ENCODE peak calls at places on chromosomes 4 and X, in five cellular contexts. Z is CD8-positive, alpha-beta memory T cell; M is GM23338; Q is lung; H is effector CD4-positive, alpha-beta T cell. A is an unnamed sample.

GRCh38 chrX:53262918-53263394 is 18.4 kb downstream of the IQSEC2 start:
- DNase-seq in Z (no peak), M (no peak), Q (no peak), H (no peak), A (no peak)

GRCh38 chrX:81261576-81261975 is 59.7 kb downstream of the SH3BGRL start:
- DNase-seq in Z (no peak), M (no peak), Q (no peak), H (no peak), A (no peak)

GRCh38 chr4:2062168-2062807 is 3.2 kb downstream of the NAT8L start:
- DNase-seq in Z (peak), M (no peak), Q (no peak), H (no peak), A (no peak)

GRCh38 chr4:56134272-56134671 is 185.5 kb downstream of the CEP135 start:
- DNase-seq in Z (no peak), M (peak), Q (peak), H (no peak), A (peak)

GRCh38 chr4:155966661-155967060 is 13.0 kb upstream of the CTSO start:
- DNase-seq in Z (no peak), M (no peak), Q (no peak), H (no peak), A (no peak)

GRCh38 chr4:147862043-147862692 is 130.3 kb downstream of the ARHGAP10 start:
- DNase-seq in Z (no peak), M (no peak), Q (no peak), H (no peak), A (no peak)

GRCh38 chr4:168765726-168766125 is 244.3 kb downstream of the CBR4 start:
- DNase-seq in Z (no peak), M (no peak), Q (no peak), H (no peak), A (no peak)

GRCh38 chr4:95181446-95182306 is 367.1 kb downstream of the UNC5C start:
- DNase-seq in Z (no peak), M (peak), Q (no peak), H (no peak), A (peak)

GRCh38 chrX:44306336-44306735 is 37.1 kb downstream of the EFHC2 start:
- DNase-seq in Z (no peak), M (no peak), Q (no peak), H (no peak), A (no peak)

GRCh38 chr4:129218897-129219296 is 122.9 kb downstream of the C4orf33 start:
- DNase-seq in Z (no peak), M (no peak), Q (no peak), H (no peak), A (no peak)

GRCh38 chrX:43693602-43694406 is 37.7 kb downstream of the MAOA start:
- DNase-seq in Z (no peak), M (no peak), Q (no peak), H (no peak), A (no peak)

GRCh38 chrX:131783555-131784338 is 239.4 kb upstream of the STK26 start:
- DNase-seq in Z (no peak), M (no peak), Q (peak), H (peak), A (no peak)

GRCh38 chr4:78634011-78634664 is 82.6 kb downstream of the ANXA3 start:
- DNase-seq in Z (no peak), M (no peak), Q (no peak), H (no peak), A (no peak)

GRCh38 chr4:168540086-168540864 is 43.4 kb downstream of the PALLD start:
- DNase-seq in Z (no peak), M (no peak), Q (no peak), H (no peak), A (no peak)

GRCh38 chr4:164357957-164358356 is 396.0 kb upstream of the SMIM31 start:
- DNase-seq in Z (no peak), M (no peak), Q (no peak), H (no peak), A (no peak)

GRCh38 chrX:85001344-85001743 is 2.3 kb upstream of the APOOL start:
- DNase-seq in Z (no peak), M (no peak), Q (no peak), H (no peak), A (no peak)

GRCh38 chr4:147093206-147093605 is 147.5 kb upstream of the TTC29 start:
- DNase-seq in Z (no peak), M (no peak), Q (no peak), H (no peak), A (no peak)

GRCh38 chr4:142348489-142349076 is 497.5 kb downstream of the INPP4B start:
- DNase-seq in Z (no peak), M (no peak), Q (no peak), H (no peak), A (no peak)

GRCh38 chr4:98260047-98260578 is 1.1 kb upstream of the RAP1GDS1 start:
- DNase-seq in Z (no peak), M (peak), Q (peak), H (peak), A (peak)

GRCh38 chr4:11436673-11437072 is 8.0 kb upstream of the HS3ST1 start:
- DNase-seq in Z (no peak), M (peak), Q (no peak), H (no peak), A (peak)

GRCh38 chr4:141625023-141625422 is 11.4 kb upstream of the IL15 start:
- DNase-seq in Z (no peak), M (peak), Q (no peak), H (no peak), A (no peak)

GRCh38 chr4:182141046-182141445 is 102.2 kb upstream of the TENM3 start:
- DNase-seq in Z (no peak), M (peak), Q (no peak), H (no peak), A (peak)

GRCh38 chr4:140675599-140676231 is 80.5 kb downstream of the TBC1D9 start:
- DNase-seq in Z (no peak), M (no peak), Q (no peak), H (no peak), A (no peak)

GRCh38 chrX:9825966-9826365 is 39.7 kb downstream of the SHROOM2 start:
- DNase-seq in Z (no peak), M (no peak), Q (no peak), H (no peak), A (no peak)

GRCh38 chr4:123495530-123495929 is 98.9 kb downstream of the SPRY1 start:
- DNase-seq in Z (no peak), M (no peak), Q (no peak), H (no peak), A (no peak)

GRCh38 chr4:4396628-4397440 is 9.9 kb downstream of the NSG1 start:
- DNase-seq in Z (no peak), M (peak), Q (no peak), H (no peak), A (peak)

GRCh38 chr4:129455462-129455861 is 359.5 kb downstream of the C4orf33 start:
- DNase-seq in Z (no peak), M (no peak), Q (no peak), H (no peak), A (no peak)

GRCh38 chr4:123418486-123418931 is 21.9 kb downstream of the SPRY1 start:
- DNase-seq in Z (no peak), M (peak), Q (peak), H (no peak), A (peak)

GRCh38 chr4:65175585-65175984 is 494.7 kb downstream of the EPHA5 start:
- DNase-seq in Z (no peak), M (no peak), Q (no peak), H (no peak), A (no peak)

GRCh38 chr4:80454040-80454439 is 118.5 kb downstream of the CFAP299 start:
- DNase-seq in Z (no peak), M (no peak), Q (no peak), H (no peak), A (no peak)

GRCh38 chrX:111006119-111006518 is 89.9 kb upstream of the PAK3 start:
- DNase-seq in Z (no peak), M (no peak), Q (no peak), H (no peak), A (no peak)

GRCh38 chrX:53244610-53245009 is 19.6 kb upstream of the KDM5C start:
- DNase-seq in Z (no peak), M (no peak), Q (no peak), H (no peak), A (no peak)

GRCh38 chr4:9800878-9801277 is 19.4 kb downstream of the DRD5 start:
- DNase-seq in Z (no peak), M (no peak), Q (no peak), H (no peak), A (no peak)

GRCh38 chr4:167031534-167032156 is 202.6 kb downstream of the SPOCK3 start:
- DNase-seq in Z (no peak), M (no peak), Q (no peak), H (no peak), A (no peak)

GRCh38 chr4:13328591-13328990 is 155.5 kb downstream of the RAB28 start:
- DNase-seq in Z (no peak), M (no peak), Q (no peak), H (no peak), A (no peak)

GRCh38 chr4:158826882-158827281 is 58.1 kb downstream of the FNIP2 start:
- DNase-seq in Z (no peak), M (no peak), Q (peak), H (no peak), A (no peak)

GRCh38 chrX:101219840-101220191 is 230 bp downstream of the DRP2 start:
- DNase-seq in Z (no peak), M (no peak), Q (no peak), H (no peak), A (no peak)

GRCh38 chr4:16573744-16574143 is 324.7 kb downstream of the LDB2 start:
- DNase-seq in Z (no peak), M (no peak), Q (no peak), H (no peak), A (no peak)

A was measured in H9.